ENCODE peak calls at places on chromosomes 1 and 21, in seven cellular contexts. Z is thyroid gland, W is gastrocnemius medialis, U is heart left ventricle, T is H1, P is upper lobe of left lung, J is suprapubic skin. V is an unnamed sample.

GRCh38 chr1:93437976-93438605 is 9.8 kb upstream of the FNBP1L start:
- DNase-seq in Z (no peak), W (no peak), U (no peak), T (no peak), P (no peak), J (no peak), V (no peak)

GRCh38 chr1:20386682-20387081 is 96.0 kb downstream of the VWA5B1 start:
- DNase-seq in Z (no peak), W (no peak), U (no peak), T (no peak), P (no peak), J (no peak), V (no peak)

GRCh38 chr1:43277116-43277876 is 7.5 kb downstream of the TMEM125 start:
- DNase-seq in Z (no peak), W (no peak), U (no peak), T (no peak), P (no peak), J (peak; percentile 53), V (peak; percentile 76)

GRCh38 chr21:43306911-43307676 is 119.8 kb downstream of the SIK1 start:
- DNase-seq in Z (no peak), W (peak; percentile 63), U (peak; percentile 61), T (no peak), P (peak; percentile 50), J (peak; percentile 72), V (peak; percentile 62)

GRCh38 chr1:19606817-19607706 is 37.0 kb upstream of the NBL1 start:
- DNase-seq in Z (no peak), W (no peak), U (no peak), T (no peak), P (no peak), J (no peak), V (peak; percentile 17)

GRCh38 chr1:115469703-115470476 is 131.8 kb upstream of the NGF start:
- DNase-seq in Z (peak; percentile 89), W (peak; percentile 20), U (no peak), T (peak; percentile 50), P (no peak), J (no peak), V (no peak)

GRCh38 chr1:27522148-27522859 is 32.3 kb upstream of the WASF2 start:
- DNase-seq in Z (no peak), W (peak; percentile 43), U (no peak), T (no peak), P (peak; percentile 87), J (peak; percentile 87), V (peak; percentile 92)

GRCh38 chr1:30087465-30087864 is 635.9 kb downstream of the MATN1 start:
- DNase-seq in Z (no peak), W (no peak), U (no peak), T (peak; percentile 19), P (no peak), J (no peak), V (no peak)

GRCh38 chr21:21111309-21111920 is 113.2 kb downstream of the NCAM2 start:
- DNase-seq in Z (no peak), W (no peak), U (no peak), T (no peak), P (no peak), J (no peak), V (no peak)

GRCh38 chr1:87134625-87135024 is 194.1 kb upstream of the LMO4 start:
- DNase-seq in Z (no peak), W (no peak), U (no peak), T (no peak), P (no peak), J (no peak), V (no peak)

GRCh38 chr1:78003882-78004718 is 639 bp upstream of the DNAJB4 start:
- DNase-seq in Z (peak; percentile 39), W (peak; percentile 63), U (peak; percentile 50), T (no peak), P (no peak), J (no peak), V (no peak)

GRCh38 chr1:170791941-170792340 is 128.0 kb downstream of the PRRX1 start:
- DNase-seq in Z (no peak), W (no peak), U (no peak), T (no peak), P (no peak), J (no peak), V (no peak)

GRCh38 chr1:84603223-84603622 is 29.0 kb upstream of the CTBS start:
- DNase-seq in Z (no peak), W (no peak), U (no peak), T (no peak), P (no peak), J (no peak), V (no peak)

GRCh38 chr1:231629132-231629531 is 2.5 kb downstream of the DISC1 start:
- DNase-seq in Z (no peak), W (no peak), U (peak; percentile 30), T (no peak), P (no peak), J (peak; percentile 75), V (peak; percentile 61)

GRCh38 chr1:33081554-33082305 is 777 bp downstream of the AZIN2 start:
- DNase-seq in Z (peak; percentile 39), W (no peak), U (no peak), T (no peak), P (peak; percentile 64), J (no peak), V (no peak)

GRCh38 chr1:224168859-224169380 is 14.1 kb upstream of the DEGS1 start:
- DNase-seq in Z (no peak), W (no peak), U (peak; percentile 52), T (no peak), P (no peak), J (no peak), V (no peak)

GRCh38 chr1:154745286-154745731 is 124.8 kb downstream of the KCNN3 start:
- DNase-seq in Z (no peak), W (no peak), U (peak; percentile 62), T (no peak), P (no peak), J (no peak), V (no peak)

GRCh38 chr1:109438798-109439297 is 12.6 kb upstream of the PSMA5 start:
- DNase-seq in Z (no peak), W (no peak), U (peak; percentile 49), T (no peak), P (no peak), J (no peak), V (no peak)

GRCh38 chr1:192512426-192513125 is 63.0 kb upstream of the RGS1 start:
- DNase-seq in Z (no peak), W (peak; percentile 3), U (peak; percentile 10), T (no peak), P (no peak), J (no peak), V (no peak)

GRCh38 chr1:192506741-192507155 is 68.8 kb upstream of the RGS1 start:
- DNase-seq in Z (no peak), W (no peak), U (no peak), T (no peak), P (no peak), J (no peak), V (no peak)
- TF ChIP-seq CTCF in Z (no peak), W (no peak), U (peak; percentile 4), T (peak; percentile 41), P (no peak), J (no peak), V (no peak)

DNA sequence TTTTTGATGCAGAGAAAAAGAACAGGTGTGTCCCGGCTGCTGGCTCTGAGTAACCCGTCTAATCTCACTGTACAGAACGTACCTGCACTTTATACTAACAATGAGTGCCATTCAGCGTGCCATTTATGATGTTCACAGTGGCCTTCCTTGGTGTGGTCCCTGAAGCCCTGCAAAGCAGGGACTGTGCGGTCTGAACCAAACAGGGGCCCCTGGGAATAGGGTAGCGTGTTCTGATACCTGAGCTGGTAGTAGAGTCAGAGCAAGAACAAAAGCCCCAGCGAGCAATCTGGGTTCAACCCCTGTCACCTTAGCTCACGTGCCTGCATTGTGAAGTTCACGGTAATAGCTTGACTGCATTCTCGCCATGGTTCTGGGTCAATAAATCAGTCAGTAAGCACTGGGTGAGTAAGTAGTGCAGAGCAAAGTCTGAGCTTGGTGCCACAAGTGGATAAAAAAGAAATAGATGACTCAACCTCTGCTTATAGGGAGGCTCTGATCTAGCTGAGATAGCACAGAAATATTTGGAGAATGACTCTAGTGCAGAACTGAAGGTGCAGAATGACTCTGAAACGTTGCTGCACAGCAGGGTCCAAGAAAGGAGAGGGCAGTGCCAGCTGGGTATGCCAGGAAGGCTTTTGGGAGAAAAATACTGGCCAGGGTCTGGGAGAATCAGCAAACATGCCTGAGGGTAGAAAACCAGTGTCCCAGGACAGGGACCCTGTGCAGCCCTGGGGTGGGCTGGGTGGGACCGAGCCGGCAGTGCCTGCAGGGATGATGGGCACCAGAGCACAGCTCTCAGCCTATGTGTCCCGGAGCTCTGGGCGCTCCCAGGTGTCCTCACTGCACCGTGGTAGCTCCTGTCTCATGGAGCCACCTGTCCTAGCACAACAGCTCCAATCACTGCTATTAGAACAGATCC is 125.9 kb downstream of the RHOU start:
- DNase-seq in Z (peak; percentile 61), W (no peak), U (no peak), T (no peak), P (peak; percentile 28), J (peak; percentile 34), V (no peak)
- TF ChIP-seq POLR2A in Z (no peak), W (no peak), U (no peak), T (no peak), P (no peak), J (no peak), V (no peak)

GRCh38 chr1:158039380-158039779 is 45.9 kb downstream of the KIRREL1 start:
- DNase-seq in Z (no peak), W (no peak), U (no peak), T (no peak), P (no peak), J (no peak), V (no peak)

GRCh38 chr1:158035976-158036583 is 42.6 kb downstream of the KIRREL1 start:
- DNase-seq in Z (peak; percentile 47), W (no peak), U (peak; percentile 35), T (no peak), P (no peak), J (no peak), V (no peak)

GRCh38 chr1:158040323-158040722 is 46.9 kb downstream of the KIRREL1 start:
- DNase-seq in Z (no peak), W (no peak), U (no peak), T (no peak), P (no peak), J (no peak), V (no peak)

GRCh38 chr1:158037008-158037875 is 43.8 kb downstream of the KIRREL1 start:
- DNase-seq in Z (no peak), W (no peak), U (no peak), T (no peak), P (peak; percentile 69), J (no peak), V (no peak)

DNA sequence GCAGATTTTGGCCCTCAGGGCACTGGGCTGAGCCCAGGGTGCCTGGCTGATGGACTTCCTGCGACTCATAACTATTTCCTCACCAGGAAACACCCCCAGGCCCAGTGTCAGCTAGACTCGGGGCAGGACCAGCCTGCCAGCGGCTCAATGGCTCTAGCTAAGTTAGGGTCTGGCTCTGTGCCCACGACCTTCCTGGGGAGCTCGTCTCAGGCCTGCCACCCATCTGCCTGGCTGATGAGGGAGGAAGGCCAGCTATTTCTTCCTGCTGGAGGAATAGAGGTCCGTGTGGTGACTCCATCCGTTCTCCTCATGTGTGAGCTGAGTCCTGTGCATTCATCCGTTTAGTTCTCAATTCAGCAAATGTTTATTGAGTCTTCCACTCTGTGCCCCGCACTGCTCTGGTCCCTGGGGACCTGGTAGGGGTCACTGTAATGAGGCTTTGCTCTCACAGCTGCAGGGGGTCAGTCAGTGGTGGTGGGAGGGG is 44.5 kb downstream of the KIRREL1 start:
- DNase-seq in Z (peak; percentile 31), W (no peak), U (peak; percentile 27), T (no peak), P (peak; percentile 24), J (no peak), V (no peak)
- H3K4me3 ChIP-seq in Z (no peak overlapping the region), W (no peak overlapping the region), U (no peak overlapping the region), T (no peak overlapping the region), P (no peak overlapping the region), J (no peak overlapping the region), V (no peak overlapping the region)

GRCh38 chr1:3350441-3351261 is 103.8 kb upstream of the ARHGEF16 start:
- DNase-seq in Z (peak; percentile 56), W (no peak), U (peak; percentile 70), T (no peak), P (peak; percentile 78), J (no peak), V (no peak)
- TF ChIP-seq CTCF in Z (no peak), W (no peak), U (no peak), T (peak; percentile 10), P (no peak), J (no peak), V (no peak)

V was measured in lower leg skin.